ENCODE peak calls at places on chromosomes 4 and X, in nine cellular contexts. C is neuronal stem cell; E is foreskin keratinocyte; B is CD4-positive, alpha-beta T cell; L is brain microvascular endothelial cell; O is fibroblast of lung; M is H7; J is IMR-90; V is left lung. Y is an unnamed sample. For H3K27me3, the result is how much of the 10 kb centered on the place peaks cover.

GRCh38 chrX:24025741-24026402 is 1.1 kb downstream of the KLHL15 start:
- DNase-seq in C (no peak), E (no peak), B (peak), L (peak), O (peak), M (no peak), J (peak), V (no peak), Y (peak)

GRCh38 chr4:103075435-103075893 is 1.1 kb downstream of the SLC9B2 start:
- DNase-seq in C (no peak), E (no peak), B (no peak), L (no peak), O (peak), M (no peak), J (peak), V (no peak), Y (peak)

GRCh38 chrX:3252744-3253143 is 93.7 kb downstream of the MXRA5 start:
- DNase-seq in C (no peak), E (no peak), B (no peak), L (no peak), O (no peak), M (no peak), J (no peak), V (no peak), Y (no peak)

GRCh38 chrX:9816094-9816700 is 30.0 kb downstream of the SHROOM2 start:
- DNase-seq in C (no peak), E (no peak), B (no peak), L (peak), O (no peak), M (no peak), J (no peak), V (no peak), Y (peak)

GRCh38 chrX:8194216-8194615 is 23.1 kb upstream of the VCX2 start:
- DNase-seq in C (no peak), E (no peak), B (no peak), L (no peak), O (no peak), M (no peak), J (no peak), V (no peak), Y (no peak)

GRCh38 chr4:73127839-73128448 is 58.4 kb upstream of the COX18 start:
- DNase-seq in C (no peak), E (no peak), B (peak), L (peak), O (peak), M (peak), J (peak), V (no peak), Y (no peak)

GRCh38 chr4:110904435-110905050 is 281.7 kb upstream of the PITX2 start:
- DNase-seq in C (no peak), E (no peak), B (no peak), L (no peak), O (no peak), M (no peak), J (peak), V (no peak), Y (no peak)

GRCh38 chrX:12874599-12874998 is 7.7 kb downstream of the TLR7 start:
- DNase-seq in C (no peak), E (no peak), B (no peak), L (no peak), O (no peak), M (no peak), J (no peak), V (no peak), Y (no peak)

GRCh38 chrX:104665691-104666090 is 99.7 kb downstream of the IL1RAPL2 start:
- DNase-seq in C (no peak), E (no peak), B (no peak), L (no peak), O (no peak), M (no peak), J (no peak), V (no peak), Y (no peak)

GRCh38 chr4:36411338-36411737 is 129.9 kb downstream of the DTHD1 start:
- DNase-seq in C (no peak), E (no peak), B (no peak), L (no peak), O (no peak), M (no peak), J (no peak), V (no peak), Y (no peak)

GRCh38 chr4:26609398-26609797 is 25.5 kb downstream of the TBC1D19 start:
- DNase-seq in C (no peak), E (no peak), B (no peak), L (no peak), O (no peak), M (no peak), J (no peak), V (no peak), Y (no peak)

GRCh38 chrX:39158801-39159657 is 357.8 kb downstream of the MID1IP1 start:
- DNase-seq in C (no peak), E (no peak), B (no peak), L (peak), O (peak), M (no peak), J (peak), V (no peak), Y (peak)

GRCh38 chr4:100049872-100050271 is 99.8 kb upstream of the H2AZ1 start:
- DNase-seq in C (no peak), E (peak), B (no peak), L (no peak), O (no peak), M (no peak), J (peak), V (no peak), Y (no peak)

GRCh38 chr4:147633643-147634042 is 16.4 kb downstream of the TMEM184C start:
- DNase-seq in C (no peak), E (no peak), B (no peak), L (no peak), O (no peak), M (no peak), J (no peak), V (no peak), Y (no peak)

GRCh38 chr4:52659722-52660261 is 691 bp upstream of the USP46 start:
- DNase-seq in C (peak), E (no peak), B (no peak), L (peak), O (peak), M (peak), J (no peak), V (peak), Y (no peak)

GRCh38 chr4:7291372-7292135 is 99.2 kb downstream of the SORCS2 start:
- DNase-seq in C (no peak), E (no peak), B (no peak), L (peak), O (no peak), M (no peak), J (peak), V (peak), Y (peak)

GRCh38 chr4:184267206-184267608 is 49.5 kb upstream of the ENPP6 start:
- DNase-seq in C (no peak), E (no peak), B (no peak), L (no peak), O (no peak), M (no peak), J (no peak), V (no peak), Y (no peak)

GRCh38 chr4:149631629-149632028 is 184.0 kb downstream of the IQCM start:
- DNase-seq in C (no peak), E (no peak), B (no peak), L (no peak), O (no peak), M (no peak), J (no peak), V (no peak), Y (no peak)

GRCh38 chr4:133152330-133152791 is 3.3 kb downstream of the PCDH10 start:
- DNase-seq in C (no peak), E (no peak), B (no peak), L (no peak), O (peak), M (no peak), J (no peak), V (peak), Y (peak)

GRCh38 chr4:61182915-61183314 is 17.2 kb upstream of the ADGRL3 start:
- DNase-seq in C (no peak), E (no peak), B (no peak), L (no peak), O (no peak), M (no peak), J (no peak), V (no peak), Y (no peak)

GRCh38 chr4:106034205-106034604 is 138.9 kb downstream of the NPNT start:
- DNase-seq in C (no peak), E (peak), B (no peak), L (no peak), O (peak), M (no peak), J (no peak), V (no peak), Y (peak)

GRCh38 chr4:4859010-4859798 is at the start of gene MSX1:
- DNase-seq in C (peak), E (no peak), B (no peak), L (peak), O (peak), M (peak), J (peak), V (peak), Y (peak)

GRCh38 chrX:7100022-7100421 is 47.5 kb upstream of the STS start:
- DNase-seq in C (no peak), E (no peak), B (no peak), L (no peak), O (no peak), M (peak), J (no peak), V (no peak), Y (no peak)

GRCh38 chr4:4781936-4782754 is 77.3 kb upstream of the MSX1 start:
- DNase-seq in C (no peak), E (no peak), B (no peak), L (no peak), O (peak), M (no peak), J (peak), V (no peak), Y (peak)

GRCh38 chr4:55866973-55867574 is 13.6 kb downstream of the EXOC1 start:
- DNase-seq in C (peak), E (no peak), B (no peak), L (peak), O (peak), M (peak), J (peak), V (no peak), Y (peak)

GRCh38 chr4:74156521-74156920 is 1.4 kb upstream of the MTHFD2L start:
- DNase-seq in C (no peak), E (no peak), B (no peak), L (no peak), O (no peak), M (no peak), J (no peak), V (no peak), Y (no peak)

GRCh38 chrX:53795583-53795982 is 109.1 kb upstream of the HUWE1 start:
- DNase-seq in C (no peak), E (no peak), B (no peak), L (peak), O (peak), M (no peak), J (peak), V (no peak), Y (no peak)

GRCh38 chr4:78560296-78560963 is 8.9 kb downstream of the ANXA3 start:
- DNase-seq in C (no peak), E (peak), B (no peak), L (peak), O (peak), M (no peak), J (peak), V (no peak), Y (peak)

GRCh38 chr4:54548098-54548620 is 109.6 kb upstream of the KIT start:
- DNase-seq in C (no peak), E (no peak), B (no peak), L (no peak), O (no peak), M (no peak), J (no peak), V (no peak), Y (no peak)

GRCh38 chrX:45602151-45602550 is 401.5 kb upstream of the DIPK2B start:
- DNase-seq in C (no peak), E (no peak), B (no peak), L (no peak), O (peak), M (no peak), J (peak), V (no peak), Y (peak)

GRCh38 chr4:121656269-121656641 is 40.5 kb downstream of the ANXA5 start:
- DNase-seq in C (peak), E (peak), B (peak), L (peak), O (peak), M (no peak), J (peak), V (no peak), Y (peak)

GRCh38 chr4:2510351-2511259 is 25.8 kb upstream of the FAM193A start:
- DNase-seq in C (no peak), E (no peak), B (no peak), L (no peak), O (no peak), M (no peak), J (no peak), V (no peak), Y (no peak)
- H3K27me3 ChIP-seq in C (under half), E (under half), B (under half), L (under half), O (under half), M (under half), J (under half), V (under half), Y (under half)

DNA sequence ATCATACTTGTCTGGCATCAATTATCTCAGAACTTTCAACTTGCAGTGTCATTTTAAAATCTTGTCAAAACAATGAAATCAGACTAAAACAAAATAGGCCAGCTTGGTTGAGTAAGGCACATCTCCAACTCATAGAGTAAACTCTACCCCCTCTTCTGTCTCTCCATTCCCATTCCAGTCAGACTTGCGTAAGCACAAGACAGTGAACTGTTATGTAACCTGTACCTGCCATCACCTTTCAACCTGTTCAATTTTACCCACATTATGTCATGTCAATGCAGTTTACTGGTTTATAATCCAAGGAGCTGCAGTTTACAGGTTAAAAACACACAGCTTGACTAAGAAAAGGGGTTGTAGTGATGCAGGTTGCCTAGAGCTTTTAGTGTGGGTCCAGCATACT is 8.3 kb downstream of the CDX4 start:
- DNase-seq in C (no peak), E (no peak), B (no peak), L (no peak), O (no peak), M (no peak), J (no peak), V (no peak), Y (no peak)
- H3K27me3 ChIP-seq in C (under half), E (under half), B (under half), L (under half), O (under half), M (under half), J (under half), V (under half), Y (under half)

GRCh38 chrX:137566746-137567473 is 983 bp downstream of the ZIC3 start:
- DNase-seq in C (no peak), E (no peak), B (no peak), L (no peak), O (no peak), M (peak), J (no peak), V (no peak), Y (no peak)
- H3K27me3 ChIP-seq in C (half or more), E (half or more), B (half or more), L (under half), O (under half), M (under half), J (under half), V (half or more), Y (under half)

GRCh38 chrX:124216396-124217124 is 115.9 kb upstream of the TEX13D start:
- DNase-seq in C (no peak), E (no peak), B (no peak), L (no peak), O (no peak), M (peak), J (no peak), V (no peak), Y (no peak)
- H3K27me3 ChIP-seq in C (under half), E (under half), B (under half), L (under half), O (under half), M (under half), J (under half), V (under half), Y (under half)

DNA sequence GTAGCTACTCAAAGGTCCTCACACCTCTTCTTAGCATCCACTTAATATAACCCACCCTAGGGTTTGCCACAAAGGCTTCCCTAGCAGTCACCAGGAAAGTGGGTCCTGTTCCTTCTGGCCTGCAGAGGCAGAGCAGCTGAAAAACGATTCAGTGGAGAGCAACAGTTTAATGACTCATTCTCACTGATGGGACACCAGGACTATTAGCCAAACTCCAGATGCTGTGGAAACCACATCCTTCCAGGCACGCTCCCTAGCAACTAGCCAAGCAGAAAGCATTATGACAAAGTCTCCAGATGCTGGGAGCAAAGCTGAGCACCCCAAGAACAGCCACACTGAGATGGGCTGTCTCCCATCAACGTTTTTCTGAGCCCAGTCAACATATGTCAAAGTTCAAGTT is 30.3 kb upstream of the UTP14A start:
- DNase-seq in C (no peak), E (peak), B (no peak), L (peak), O (peak), M (no peak), J (peak), V (no peak), Y (peak)
- H3K27me3 ChIP-seq in C (under half), E (under half), B (under half), L (under half), O (under half), M (under half), J (under half), V (under half), Y (under half)

GRCh38 chr4:138869165-138869564 is 146.4 kb upstream of the NOCT start:
- DNase-seq in C (no peak), E (no peak), B (no peak), L (no peak), O (peak), M (no peak), J (peak), V (no peak), Y (no peak)
- H3K27me3 ChIP-seq in C (under half), E (under half), B (under half), L (under half), O (under half), M (under half), J (under half), V (under half), Y (under half)

Y was measured in astrocyte.